ENCODE peak calls at places on chromosomes 12 and 14, in ten cellular contexts. One of them, this sample, is unnamed.

GRCh38 chr12:114288071-114288470 is 117.9 kb downstream of the TBX5 start:
- DNase-seq in HuH-7: no peak
- DNase-seq in K562: no peak
- DNase-seq in hypothalamus: no peak
- DNase-seq in kidney: no peak
- DNase-seq in HS-27A: no peak
- DNase-seq in upper lobe of right lung: no peak
- DNase-seq in stimulated activated CD4-positive, alpha-beta T cell treated with anti-CD3 and anti-CD28 coated beads, Interleukin-12 subunit alpha, Interleukin-12 subunit beta, amount 100 ng/mL, for 4 hours: no peak
- DNase-seq in NCI-H1048: no peak
- DNase-seq in foreskin melanocyte: no peak
- DNase-seq in this sample: peak

GRCh38 chr12:130529781-130530180 is 186.3 kb downstream of the RIMBP2 start:
- DNase-seq in HuH-7: no peak
- DNase-seq in K562: no peak
- DNase-seq in hypothalamus: no peak
- DNase-seq in kidney: no peak
- DNase-seq in HS-27A: no peak
- DNase-seq in upper lobe of right lung: no peak
- DNase-seq in stimulated activated CD4-positive, alpha-beta T cell treated with anti-CD3 and anti-CD28 coated beads, Interleukin-12 subunit alpha, Interleukin-12 subunit beta, amount 100 ng/mL, for 4 hours: no peak
- DNase-seq in NCI-H1048: no peak
- DNase-seq in foreskin melanocyte: no peak
- DNase-seq in this sample: no peak

GRCh38 chr12:108447168-108447840 is 67.8 kb upstream of the FICD start:
- DNase-seq in HuH-7: no peak
- DNase-seq in K562: no peak
- DNase-seq in hypothalamus: no peak
- DNase-seq in kidney: no peak
- DNase-seq in HS-27A: no peak
- DNase-seq in upper lobe of right lung: no peak
- DNase-seq in stimulated activated CD4-positive, alpha-beta T cell treated with anti-CD3 and anti-CD28 coated beads, Interleukin-12 subunit alpha, Interleukin-12 subunit beta, amount 100 ng/mL, for 4 hours: no peak
- DNase-seq in NCI-H1048: no peak
- DNase-seq in foreskin melanocyte: no peak
- DNase-seq in this sample: no peak

GRCh38 chr12:113940357-113940756 is 25.8 kb downstream of the RBM19 start:
- DNase-seq in HuH-7: no peak
- DNase-seq in K562: no peak
- DNase-seq in hypothalamus: no peak
- DNase-seq in kidney: no peak
- DNase-seq in HS-27A: no peak
- DNase-seq in upper lobe of right lung: no peak
- DNase-seq in stimulated activated CD4-positive, alpha-beta T cell treated with anti-CD3 and anti-CD28 coated beads, Interleukin-12 subunit alpha, Interleukin-12 subunit beta, amount 100 ng/mL, for 4 hours: no peak
- DNase-seq in NCI-H1048: no peak
- DNase-seq in foreskin melanocyte: no peak
- DNase-seq in this sample: no peak

GRCh38 chr14:68965261-68965761 is 13.8 kb downstream of the ACTN1 start:
- DNase-seq in HuH-7: no peak
- DNase-seq in K562: no peak
- DNase-seq in hypothalamus: no peak
- DNase-seq in kidney: no peak
- DNase-seq in HS-27A: no peak
- DNase-seq in upper lobe of right lung: no peak
- DNase-seq in stimulated activated CD4-positive, alpha-beta T cell treated with anti-CD3 and anti-CD28 coated beads, Interleukin-12 subunit alpha, Interleukin-12 subunit beta, amount 100 ng/mL, for 4 hours: no peak
- DNase-seq in NCI-H1048: no peak
- DNase-seq in foreskin melanocyte: no peak
- DNase-seq in this sample: no peak

GRCh38 chr14:75294649-75295033 is 16.0 kb downstream of the FOS start:
- DNase-seq in HuH-7: no peak
- DNase-seq in K562: no peak
- DNase-seq in hypothalamus: no peak
- DNase-seq in kidney: no peak
- DNase-seq in HS-27A: no peak
- DNase-seq in upper lobe of right lung: no peak
- DNase-seq in stimulated activated CD4-positive, alpha-beta T cell treated with anti-CD3 and anti-CD28 coated beads, Interleukin-12 subunit alpha, Interleukin-12 subunit beta, amount 100 ng/mL, for 4 hours: no peak
- DNase-seq in NCI-H1048: no peak
- DNase-seq in foreskin melanocyte: no peak
- DNase-seq in this sample: peak

GRCh38 chr14:104334812-104335161 is 196.4 kb downstream of the KIF26A start:
- DNase-seq in HuH-7: no peak
- DNase-seq in K562: no peak
- DNase-seq in hypothalamus: no peak
- DNase-seq in kidney: no peak
- DNase-seq in HS-27A: no peak
- DNase-seq in upper lobe of right lung: no peak
- DNase-seq in stimulated activated CD4-positive, alpha-beta T cell treated with anti-CD3 and anti-CD28 coated beads, Interleukin-12 subunit alpha, Interleukin-12 subunit beta, amount 100 ng/mL, for 4 hours: no peak
- DNase-seq in NCI-H1048: no peak
- DNase-seq in foreskin melanocyte: no peak
- DNase-seq in this sample: no peak

GRCh38 chr14:49173765-49174373 is 412.3 kb downstream of the RPS29 start:
- DNase-seq in HuH-7: peak
- DNase-seq in K562: peak
- DNase-seq in hypothalamus: no peak
- DNase-seq in kidney: no peak
- DNase-seq in HS-27A: peak
- DNase-seq in upper lobe of right lung: no peak
- DNase-seq in stimulated activated CD4-positive, alpha-beta T cell treated with anti-CD3 and anti-CD28 coated beads, Interleukin-12 subunit alpha, Interleukin-12 subunit beta, amount 100 ng/mL, for 4 hours: no peak
- DNase-seq in NCI-H1048: peak
- DNase-seq in foreskin melanocyte: peak
- DNase-seq in this sample: peak

GRCh38 chr12:125329239-125330238 is 264.3 kb downstream of the AACS start:
- DNase-seq in HuH-7: no peak
- DNase-seq in K562: no peak
- DNase-seq in hypothalamus: no peak
- DNase-seq in kidney: no peak
- DNase-seq in HS-27A: no peak
- DNase-seq in upper lobe of right lung: no peak
- DNase-seq in stimulated activated CD4-positive, alpha-beta T cell treated with anti-CD3 and anti-CD28 coated beads, Interleukin-12 subunit alpha, Interleukin-12 subunit beta, amount 100 ng/mL, for 4 hours: no peak
- DNase-seq in NCI-H1048: no peak
- DNase-seq in foreskin melanocyte: no peak
- DNase-seq in this sample: no peak

GRCh38 chr14:27278341-27278740 is 680.5 kb upstream of the NOVA1 start:
- DNase-seq in HuH-7: no peak
- DNase-seq in K562: no peak
- DNase-seq in hypothalamus: no peak
- DNase-seq in kidney: no peak
- DNase-seq in HS-27A: no peak
- DNase-seq in upper lobe of right lung: no peak
- DNase-seq in stimulated activated CD4-positive, alpha-beta T cell treated with anti-CD3 and anti-CD28 coated beads, Interleukin-12 subunit alpha, Interleukin-12 subunit beta, amount 100 ng/mL, for 4 hours: no peak
- DNase-seq in NCI-H1048: no peak
- DNase-seq in foreskin melanocyte: no peak
- DNase-seq in this sample: no peak

GRCh38 chr12:53274445-53274844 is 6.3 kb downstream of the ESPL1 start:
- DNase-seq in HuH-7: no peak
- DNase-seq in K562: no peak
- DNase-seq in hypothalamus: no peak
- DNase-seq in kidney: no peak
- DNase-seq in HS-27A: no peak
- DNase-seq in upper lobe of right lung: no peak
- DNase-seq in stimulated activated CD4-positive, alpha-beta T cell treated with anti-CD3 and anti-CD28 coated beads, Interleukin-12 subunit alpha, Interleukin-12 subunit beta, amount 100 ng/mL, for 4 hours: no peak
- DNase-seq in NCI-H1048: no peak
- DNase-seq in foreskin melanocyte: no peak
- DNase-seq in this sample: no peak

GRCh38 chr12:81598205-81598604 is 160.9 kb downstream of the PPFIA2 start:
- DNase-seq in HuH-7: no peak
- DNase-seq in K562: no peak
- DNase-seq in hypothalamus: no peak
- DNase-seq in kidney: no peak
- DNase-seq in HS-27A: no peak
- DNase-seq in upper lobe of right lung: no peak
- DNase-seq in stimulated activated CD4-positive, alpha-beta T cell treated with anti-CD3 and anti-CD28 coated beads, Interleukin-12 subunit alpha, Interleukin-12 subunit beta, amount 100 ng/mL, for 4 hours: no peak
- DNase-seq in NCI-H1048: no peak
- DNase-seq in foreskin melanocyte: no peak
- DNase-seq in this sample: peak

GRCh38 chr14:102078840-102079699 is 7.8 kb downstream of the HSP90AA1 start:
- DNase-seq in HuH-7: no peak
- DNase-seq in K562: no peak
- DNase-seq in hypothalamus: no peak
- DNase-seq in kidney: no peak
- DNase-seq in HS-27A: no peak
- DNase-seq in upper lobe of right lung: no peak
- DNase-seq in stimulated activated CD4-positive, alpha-beta T cell treated with anti-CD3 and anti-CD28 coated beads, Interleukin-12 subunit alpha, Interleukin-12 subunit beta, amount 100 ng/mL, for 4 hours: no peak
- DNase-seq in NCI-H1048: no peak
- DNase-seq in foreskin melanocyte: no peak
- DNase-seq in this sample: no peak

GRCh38 chr12:110590806-110591326 is 7.7 kb upstream of the PPTC7 start:
- DNase-seq in HuH-7: no peak
- DNase-seq in K562: no peak
- DNase-seq in hypothalamus: no peak
- DNase-seq in kidney: no peak
- DNase-seq in HS-27A: no peak
- DNase-seq in upper lobe of right lung: no peak
- DNase-seq in stimulated activated CD4-positive, alpha-beta T cell treated with anti-CD3 and anti-CD28 coated beads, Interleukin-12 subunit alpha, Interleukin-12 subunit beta, amount 100 ng/mL, for 4 hours: no peak
- DNase-seq in NCI-H1048: no peak
- DNase-seq in foreskin melanocyte: peak
- DNase-seq in this sample: peak

GRCh38 chr14:56324831-56325230 is 206.6 kb downstream of the PELI2 start:
- DNase-seq in HuH-7: no peak
- DNase-seq in K562: no peak
- DNase-seq in hypothalamus: no peak
- DNase-seq in kidney: no peak
- DNase-seq in HS-27A: no peak
- DNase-seq in upper lobe of right lung: no peak
- DNase-seq in stimulated activated CD4-positive, alpha-beta T cell treated with anti-CD3 and anti-CD28 coated beads, Interleukin-12 subunit alpha, Interleukin-12 subunit beta, amount 100 ng/mL, for 4 hours: no peak
- DNase-seq in NCI-H1048: no peak
- DNase-seq in foreskin melanocyte: no peak
- DNase-seq in this sample: no peak

GRCh38 chr14:23360496-23360895 is 4.5 kb downstream of the EFS start:
- DNase-seq in HuH-7: peak
- DNase-seq in K562: peak
- DNase-seq in hypothalamus: no peak
- DNase-seq in kidney: no peak
- DNase-seq in HS-27A: no peak
- DNase-seq in upper lobe of right lung: no peak
- DNase-seq in stimulated activated CD4-positive, alpha-beta T cell treated with anti-CD3 and anti-CD28 coated beads, Interleukin-12 subunit alpha, Interleukin-12 subunit beta, amount 100 ng/mL, for 4 hours: no peak
- DNase-seq in NCI-H1048: no peak
- DNase-seq in foreskin melanocyte: no peak
- DNase-seq in this sample: no peak

GRCh38 chr12:123741937-123742572 is 20.0 kb upstream of the DNAH10 start:
- DNase-seq in HuH-7: no peak
- DNase-seq in K562: no peak
- DNase-seq in hypothalamus: no peak
- DNase-seq in kidney: no peak
- DNase-seq in HS-27A: no peak
- DNase-seq in upper lobe of right lung: no peak
- DNase-seq in stimulated activated CD4-positive, alpha-beta T cell treated with anti-CD3 and anti-CD28 coated beads, Interleukin-12 subunit alpha, Interleukin-12 subunit beta, amount 100 ng/mL, for 4 hours: no peak
- DNase-seq in NCI-H1048: no peak
- DNase-seq in foreskin melanocyte: no peak
- DNase-seq in this sample: no peak

GRCh38 chr14:20412422-20412821 is 879 bp downstream of the TEP1 start:
- DNase-seq in HuH-7: no peak
- DNase-seq in K562: no peak
- DNase-seq in hypothalamus: no peak
- DNase-seq in kidney: no peak
- DNase-seq in HS-27A: no peak
- DNase-seq in upper lobe of right lung: no peak
- DNase-seq in stimulated activated CD4-positive, alpha-beta T cell treated with anti-CD3 and anti-CD28 coated beads, Interleukin-12 subunit alpha, Interleukin-12 subunit beta, amount 100 ng/mL, for 4 hours: no peak
- DNase-seq in NCI-H1048: no peak
- DNase-seq in foreskin melanocyte: no peak
- DNase-seq in this sample: no peak

GRCh38 chr12:73815072-73815660 is 722.5 kb upstream of the ATXN7L3B start:
- DNase-seq in HuH-7: no peak
- DNase-seq in K562: no peak
- DNase-seq in hypothalamus: no peak
- DNase-seq in kidney: no peak
- DNase-seq in HS-27A: no peak
- DNase-seq in upper lobe of right lung: no peak
- DNase-seq in stimulated activated CD4-positive, alpha-beta T cell treated with anti-CD3 and anti-CD28 coated beads, Interleukin-12 subunit alpha, Interleukin-12 subunit beta, amount 100 ng/mL, for 4 hours: no peak
- DNase-seq in NCI-H1048: no peak
- DNase-seq in foreskin melanocyte: no peak
- DNase-seq in this sample: no peak

GRCh38 chr14:36931796-36932195 is 240.6 kb downstream of the SLC25A21 start:
- DNase-seq in HuH-7: no peak
- DNase-seq in K562: no peak
- DNase-seq in hypothalamus: no peak
- DNase-seq in kidney: no peak
- DNase-seq in HS-27A: no peak
- DNase-seq in upper lobe of right lung: no peak
- DNase-seq in stimulated activated CD4-positive, alpha-beta T cell treated with anti-CD3 and anti-CD28 coated beads, Interleukin-12 subunit alpha, Interleukin-12 subunit beta, amount 100 ng/mL, for 4 hours: no peak
- DNase-seq in NCI-H1048: no peak
- DNase-seq in foreskin melanocyte: no peak
- DNase-seq in this sample: no peak

GRCh38 chr14:95498622-95499353 is 17.7 kb downstream of the SYNE3 start:
- DNase-seq in HuH-7: no peak
- DNase-seq in K562: no peak
- DNase-seq in hypothalamus: peak
- DNase-seq in kidney: no peak
- DNase-seq in HS-27A: no peak
- DNase-seq in upper lobe of right lung: no peak
- DNase-seq in stimulated activated CD4-positive, alpha-beta T cell treated with anti-CD3 and anti-CD28 coated beads, Interleukin-12 subunit alpha, Interleukin-12 subunit beta, amount 100 ng/mL, for 4 hours: no peak
- DNase-seq in NCI-H1048: no peak
- DNase-seq in foreskin melanocyte: no peak
- DNase-seq in this sample: peak

GRCh38 chr14:73105050-73105449 is 31.3 kb upstream of the PSEN1 start:
- DNase-seq in HuH-7: no peak
- DNase-seq in K562: no peak
- DNase-seq in hypothalamus: no peak
- DNase-seq in kidney: no peak
- DNase-seq in HS-27A: no peak
- DNase-seq in upper lobe of right lung: no peak
- DNase-seq in stimulated activated CD4-positive, alpha-beta T cell treated with anti-CD3 and anti-CD28 coated beads, Interleukin-12 subunit alpha, Interleukin-12 subunit beta, amount 100 ng/mL, for 4 hours: no peak
- DNase-seq in NCI-H1048: no peak
- DNase-seq in foreskin melanocyte: no peak
- DNase-seq in this sample: no peak

GRCh38 chr12:124456652-124457152 is 110.7 kb downstream of the NCOR2 start:
- DNase-seq in HuH-7: no peak
- DNase-seq in K562: no peak
- DNase-seq in hypothalamus: no peak
- DNase-seq in kidney: peak
- DNase-seq in HS-27A: no peak
- DNase-seq in upper lobe of right lung: no peak
- DNase-seq in stimulated activated CD4-positive, alpha-beta T cell treated with anti-CD3 and anti-CD28 coated beads, Interleukin-12 subunit alpha, Interleukin-12 subunit beta, amount 100 ng/mL, for 4 hours: no peak
- DNase-seq in NCI-H1048: no peak
- DNase-seq in foreskin melanocyte: no peak
- DNase-seq in this sample: no peak

GRCh38 chr14:69726761-69727511 is 40.0 kb upstream of the SRSF5 start:
- DNase-seq in HuH-7: peak
- DNase-seq in K562: peak
- DNase-seq in hypothalamus: peak
- DNase-seq in kidney: peak
- DNase-seq in HS-27A: peak
- DNase-seq in upper lobe of right lung: peak
- DNase-seq in stimulated activated CD4-positive, alpha-beta T cell treated with anti-CD3 and anti-CD28 coated beads, Interleukin-12 subunit alpha, Interleukin-12 subunit beta, amount 100 ng/mL, for 4 hours: peak
- DNase-seq in NCI-H1048: no peak
- DNase-seq in foreskin melanocyte: peak
- DNase-seq in this sample: peak

GRCh38 chr14:105399441-105399775 is 1.1 kb downstream of the TEX22 start:
- DNase-seq in HuH-7: no peak
- DNase-seq in K562: peak
- DNase-seq in hypothalamus: no peak
- DNase-seq in kidney: peak
- DNase-seq in HS-27A: no peak
- DNase-seq in upper lobe of right lung: no peak
- DNase-seq in stimulated activated CD4-positive, alpha-beta T cell treated with anti-CD3 and anti-CD28 coated beads, Interleukin-12 subunit alpha, Interleukin-12 subunit beta, amount 100 ng/mL, for 4 hours: no peak
- DNase-seq in NCI-H1048: no peak
- DNase-seq in foreskin melanocyte: no peak
- DNase-seq in this sample: no peak

GRCh38 chr12:19575307-19576243 is 136.3 kb downstream of the AEBP2 start:
- DNase-seq in HuH-7: no peak
- DNase-seq in K562: no peak
- DNase-seq in hypothalamus: no peak
- DNase-seq in kidney: no peak
- DNase-seq in HS-27A: peak
- DNase-seq in upper lobe of right lung: no peak
- DNase-seq in stimulated activated CD4-positive, alpha-beta T cell treated with anti-CD3 and anti-CD28 coated beads, Interleukin-12 subunit alpha, Interleukin-12 subunit beta, amount 100 ng/mL, for 4 hours: no peak
- DNase-seq in NCI-H1048: no peak
- DNase-seq in foreskin melanocyte: no peak
- DNase-seq in this sample: peak

GRCh38 chr14:95507174-95507573 is 9.3 kb downstream of the SYNE3 start:
- DNase-seq in HuH-7: no peak
- DNase-seq in K562: peak
- DNase-seq in hypothalamus: no peak
- DNase-seq in kidney: no peak
- DNase-seq in HS-27A: peak
- DNase-seq in upper lobe of right lung: no peak
- DNase-seq in stimulated activated CD4-positive, alpha-beta T cell treated with anti-CD3 and anti-CD28 coated beads, Interleukin-12 subunit alpha, Interleukin-12 subunit beta, amount 100 ng/mL, for 4 hours: no peak
- DNase-seq in NCI-H1048: no peak
- DNase-seq in foreskin melanocyte: peak
- DNase-seq in this sample: no peak